ENCODE peak calls at places on chromosomes 3 and 15, in seven cellular contexts. O is cardiac muscle cell; P is CD8-positive, alpha-beta memory T cell; Q is right atrium auricular region; E is neural progenitor cell; G is Karpas-422; S is lower lobe of right lung. C is an unnamed sample.

GRCh38 chr3:134161817-134162396 is 88.8 kb downstream of the RYK start:
- DNase-seq in O (no peak), P (no peak), Q (no peak), E (peak; percentile 22), G (no peak), S (no peak), C (no peak)

GRCh38 chr15:61169904-61170695 is 59.0 kb downstream of the RORA start:
- DNase-seq in O (no peak), P (no peak), Q (no peak), E (peak; percentile 16), G (no peak), S (no peak), C (no peak)

GRCh38 chr3:128301186-128302023 is 148.1 kb downstream of the EEFSEC start:
- DNase-seq in O (no peak), P (no peak), Q (peak; percentile 50), E (no peak), G (no peak), S (no peak), C (no peak)

GRCh38 chr15:59197459-59197858 is 9.2 kb upstream of the LDHAL6B start:
- DNase-seq in O (no peak), P (no peak), Q (no peak), E (no peak), G (no peak), S (no peak), C (no peak)

GRCh38 chr15:51782357-51782896 is 31.0 kb downstream of the TMOD2 start:
- DNase-seq in O (no peak), P (no peak), Q (no peak), E (peak; percentile 56), G (peak; percentile 72), S (no peak), C (no peak)

GRCh38 chr15:68375191-68375631 is 56.8 kb downstream of the ITGA11 start:
- DNase-seq in O (no peak), P (no peak), Q (no peak), E (peak; percentile 76), G (no peak), S (no peak), C (no peak)

GRCh38 chr15:99712415-99712814 is 20.8 kb downstream of the LYSMD4 start:
- DNase-seq in O (no peak), P (no peak), Q (no peak), E (no peak), G (no peak), S (no peak), C (no peak)

GRCh38 chr15:48717458-48717857 is 71.9 kb upstream of the FBN1 start:
- DNase-seq in O (peak; percentile 48), P (no peak), Q (no peak), E (no peak), G (no peak), S (no peak), C (no peak)

GRCh38 chr15:63195257-63196023 is 6.0 kb downstream of the RAB8B start:
- DNase-seq in O (no peak), P (no peak), Q (peak; percentile 56), E (no peak), G (no peak), S (no peak), C (no peak)

GRCh38 chr15:22845289-22845900 is 6.9 kb downstream of the NIPA2 start:
- DNase-seq in O (no peak), P (no peak), Q (no peak), E (peak; percentile 44), G (peak; percentile 44), S (no peak), C (no peak)

GRCh38 chr15:69092159-69092558 is 68.3 kb upstream of the GLCE start:
- DNase-seq in O (peak; percentile 80), P (no peak), Q (no peak), E (no peak), G (no peak), S (no peak), C (no peak)

GRCh38 chr3:127093312-127093711 is 99.6 kb upstream of the PRR23E start:
- DNase-seq in O (no peak), P (no peak), Q (no peak), E (no peak), G (no peak), S (no peak), C (peak; percentile 48)

GRCh38 chr3:11391930-11392688 is 119.9 kb downstream of the ATG7 start:
- DNase-seq in O (peak; percentile 89), P (no peak), Q (no peak), E (no peak), G (no peak), S (no peak), C (no peak)

GRCh38 chr3:129618186-129618820 is 11.8 kb upstream of the PLXND1 start:
- DNase-seq in O (no peak), P (no peak), Q (no peak), E (no peak), G (no peak), S (no peak), C (no peak)

GRCh38 chr3:22951910-22952309 is 251.2 kb upstream of the UBE2E2 start:
- DNase-seq in O (no peak), P (no peak), Q (no peak), E (peak; percentile 10), G (no peak), S (no peak), C (no peak)

GRCh38 chr3:14411166-14411526 is 8.7 kb downstream of the SLC6A6 start:
- DNase-seq in O (no peak), P (no peak), Q (no peak), E (no peak), G (no peak), S (peak; percentile 89), C (no peak)

GRCh38 chr3:34842706-34843478 is 796.4 kb upstream of the ARPP21 start:
- DNase-seq in O (no peak), P (no peak), Q (no peak), E (peak; percentile 4), G (no peak), S (no peak), C (no peak)

GRCh38 chr3:159128628-159129027 is 326.8 kb downstream of the MFSD1 start:
- DNase-seq in O (peak; percentile 65), P (no peak), Q (no peak), E (no peak), G (no peak), S (no peak), C (no peak)

GRCh38 chr15:79296583-79296982 is 14.1 kb downstream of the ANKRD34C start:
- DNase-seq in O (no peak), P (no peak), Q (no peak), E (no peak), G (peak; percentile 73), S (no peak), C (no peak)

GRCh38 chr3:159852256-159852655 is 136.4 kb upstream of the IL12A start:
- DNase-seq in O (no peak), P (no peak), Q (no peak), E (no peak), G (no peak), S (no peak), C (no peak)

GRCh38 chr3:14549256-14549931 is 9.3 kb upstream of the GRIP2 start:
- DNase-seq in O (no peak), P (no peak), Q (no peak), E (no peak), G (peak; percentile 61), S (no peak), C (peak; percentile 40)

GRCh38 chr3:55246016-55246415 is 241.1 kb downstream of the WNT5A start:
- DNase-seq in O (peak; percentile 62), P (no peak), Q (no peak), E (no peak), G (no peak), S (no peak), C (no peak)

GRCh38 chr3:30614373-30614772 is 8.0 kb downstream of the TGFBR2 start:
- DNase-seq in O (no peak), P (no peak), Q (no peak), E (no peak), G (no peak), S (no peak), C (no peak)

GRCh38 chr3:30610702-30611410 is 4.5 kb downstream of the TGFBR2 start:
- DNase-seq in O (no peak), P (no peak), Q (no peak), E (no peak), G (no peak), S (no peak), C (no peak)

GRCh38 chr3:30613135-30613825 is 6.9 kb downstream of the TGFBR2 start:
- DNase-seq in O (peak; percentile 53), P (no peak), Q (no peak), E (no peak), G (no peak), S (no peak), C (no peak)

GRCh38 chr3:30611613-30612421 is 5.4 kb downstream of the TGFBR2 start:
- DNase-seq in O (peak; percentile 52), P (no peak), Q (no peak), E (no peak), G (no peak), S (no peak), C (no peak)

GRCh38 chr3:30612422-30613134 is 6.2 kb downstream of the TGFBR2 start:
- DNase-seq in O (no peak), P (no peak), Q (no peak), E (no peak), G (no peak), S (no peak), C (no peak)
- H3K4me3 ChIP-seq in O (no peak overlapping the region), P (peak overlapping the region; percentile 81), Q (no peak overlapping the region), E (no peak overlapping the region), G (no peak overlapping the region), S (peak overlapping the region; percentile 94), C (no peak overlapping the region)

GRCh38 chr3:157438371-157438735 is 1.7 kb downstream of the PTX3 start:
- DNase-seq in O (peak; percentile 60), P (no peak), Q (no peak), E (peak; percentile 71), G (no peak), S (no peak), C (no peak)
- H3K4me3 ChIP-seq in O (peak overlapping the region; percentile 47), P (no peak overlapping the region), Q (peak overlapping the region; percentile 58), E (peak overlapping the region; percentile 61), G (no peak overlapping the region), S (peak overlapping the region; percentile 57), C (peak overlapping the region; percentile 75)

DNA sequence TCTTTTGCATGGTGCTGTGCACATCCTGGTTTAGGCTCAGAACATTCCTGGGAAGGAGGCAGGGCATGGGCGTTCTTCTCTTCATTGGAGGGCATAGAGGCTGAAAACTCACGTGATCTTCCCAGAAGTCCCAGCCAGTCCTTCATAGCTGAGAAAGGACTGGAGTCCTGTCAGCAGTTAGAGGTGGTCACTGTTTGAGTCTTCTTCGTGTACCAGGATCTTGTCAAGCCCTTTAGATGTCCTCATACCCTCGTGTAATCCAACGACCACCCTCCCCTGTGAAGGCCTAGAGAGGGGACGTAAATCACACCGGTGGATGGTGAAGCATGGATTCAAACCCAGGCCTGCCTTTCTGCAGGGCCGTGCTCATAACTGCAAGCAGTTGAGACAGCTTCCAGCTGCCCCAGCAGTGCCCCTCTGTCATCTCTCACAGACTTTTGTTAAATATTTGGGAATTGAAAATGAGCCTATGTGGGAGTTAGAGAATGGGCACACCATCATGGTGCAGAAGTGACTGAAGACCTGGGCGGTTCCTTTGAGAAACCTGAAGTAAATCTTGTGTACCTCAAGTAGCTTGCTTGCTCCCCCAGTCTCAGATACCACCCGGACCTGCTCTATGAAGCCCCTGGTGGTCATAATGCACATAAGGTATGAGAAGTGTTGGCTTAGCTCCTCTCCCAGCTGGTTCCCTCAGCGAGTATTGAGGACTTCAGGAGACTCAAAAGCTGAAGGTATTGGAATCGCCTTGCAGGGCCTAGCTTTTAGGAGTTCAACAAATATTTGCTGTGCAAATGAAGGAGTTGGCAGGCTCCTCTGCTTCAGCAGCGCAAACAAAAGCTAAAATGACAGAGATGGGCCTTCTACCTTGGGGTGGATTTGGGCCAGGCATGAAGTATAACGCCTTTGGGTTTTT is 1.4 kb downstream of the CMTM8 start:
- DNase-seq in O (peak; percentile 50), P (no peak), Q (no peak), E (peak; percentile 52), G (peak; percentile 82), S (no peak), C (no peak)
- H3K4me3 ChIP-seq in O (peak overlapping the region; percentile 63), P (peak overlapping the region; percentile 76), Q (peak overlapping the region; percentile 65), E (peak overlapping the region; percentile 95), G (no peak overlapping the region), S (peak overlapping the region; percentile 80), C (peak overlapping the region; percentile 69)

GRCh38 chr3:10169000-10169496 is 4.3 kb downstream of the IRAK2 start:
- DNase-seq in O (no peak), P (no peak), Q (no peak), E (no peak), G (no peak), S (no peak), C (no peak)
- H3K4me3 ChIP-seq in O (no peak overlapping the region), P (no peak overlapping the region), Q (no peak overlapping the region), E (no peak overlapping the region), G (no peak overlapping the region), S (no peak overlapping the region), C (no peak overlapping the region)

C was measured in psoas muscle.